ENCODE peak calls at places on chromosomes 11 and 22, in four cellular contexts. W is stimulated activated naive CD4-positive, alpha-beta T cell; A is fibroblast of mammary gland; K is HCT116. O is an unnamed sample.

GRCh38 chr22:50548046-50548912 is 2.6 kb downstream of the KLHDC7B start:
- DNase-seq in W (peak; percentile 71), A (no peak), K (no peak), O (no peak)

GRCh38 chr11:43367382-43368178 is 8.9 kb downstream of the TTC17 start:
- DNase-seq in W (no peak), A (no peak), K (no peak), O (no peak)

GRCh38 chr11:96307748-96308133 is 35.3 kb downstream of the MAML2 start:
- DNase-seq in W (no peak), A (peak; percentile 95), K (peak; percentile 84), O (peak; percentile 75)

GRCh38 chr11:110295086-110295485 is 1.3 kb downstream of the RDX start:
- DNase-seq in W (no peak), A (no peak), K (no peak), O (no peak)

GRCh38 chr11:115912484-115912945 is 408.3 kb upstream of the CADM1 start:
- DNase-seq in W (no peak), A (no peak), K (no peak), O (no peak)

GRCh38 chr11:23278121-23278520 is 417.8 kb upstream of the CCDC179 start:
- DNase-seq in W (no peak), A (peak; percentile 81), K (no peak), O (no peak)

GRCh38 chr11:120626791-120627190 is 115.2 kb downstream of the GRIK4 start:
- DNase-seq in W (no peak), A (no peak), K (no peak), O (no peak)

GRCh38 chr11:62392506-62392905 is 26.3 kb upstream of the SCGB1A1 start:
- DNase-seq in W (no peak), A (no peak), K (no peak), O (no peak)

GRCh38 chr11:109423114-109423859 is 1.3 kb downstream of the C11orf87 start:
- DNase-seq in W (no peak), A (no peak), K (no peak), O (no peak)

GRCh38 chr11:73971175-73971719 is 11.4 kb downstream of the UCP2 start:
- DNase-seq in W (no peak), A (no peak), K (no peak), O (no peak)

GRCh38 chr11:61056566-61056965 is 45.7 kb upstream of the CD5 start:
- DNase-seq in W (no peak), A (no peak), K (no peak), O (no peak)

GRCh38 chr11:94958118-94958517 is 15.2 kb downstream of the CWC15 start:
- DNase-seq in W (no peak), A (peak; percentile 76), K (no peak), O (no peak)

GRCh38 chr22:40621309-40622151 is 15.0 kb downstream of the MRTFA start:
- DNase-seq in W (no peak), A (no peak), K (no peak), O (no peak)

GRCh38 chr11:1103401-1104360 is 29.0 kb downstream of the MUC2 start:
- DNase-seq in W (no peak), A (no peak), K (no peak), O (no peak)

GRCh38 chr22:21641417-21641794 is 696 bp upstream of the SDF2L1 start:
- DNase-seq in W (peak; percentile 21), A (peak; percentile 58), K (no peak), O (no peak)

GRCh38 chr22:38309614-38310517 is 7.4 kb downstream of the CSNK1E start:
- DNase-seq in W (no peak), A (peak; percentile 74), K (no peak), O (no peak)

GRCh38 chr11:47213985-47214564 is 699 bp upstream of the DDB2 start:
- DNase-seq in W (peak; percentile 80), A (peak; percentile 78), K (peak; percentile 81), O (no peak)

GRCh38 chr11:71221851-71222250 is 30.5 kb downstream of the SHANK2 start:
- DNase-seq in W (no peak), A (no peak), K (no peak), O (no peak)

GRCh38 chr11:130358398-130358797 is 43.7 kb upstream of the ZBTB44 start:
- DNase-seq in W (no peak), A (no peak), K (no peak), O (no peak)

GRCh38 chr11:75582461-75582934 is 20.4 kb downstream of the SERPINH1 start:
- DNase-seq in W (no peak), A (no peak), K (no peak), O (no peak)

GRCh38 chr11:1852885-1853284 is at the start of gene LSP1:
- DNase-seq in W (peak; percentile 86), A (no peak), K (no peak), O (no peak)

GRCh38 chr22:37254206-37254866 is 10.3 kb upstream of the RAC2 start:
- DNase-seq in W (no peak), A (peak; percentile 73), K (no peak), O (no peak)

GRCh38 chr22:20577045-20577444 is 69.6 kb downstream of the MED15 start:
- DNase-seq in W (no peak), A (no peak), K (no peak), O (no peak)

GRCh38 chr11:44456544-44457270 is 108.8 kb upstream of the CD82 start:
- DNase-seq in W (no peak), A (no peak), K (peak; percentile 37), O (no peak)

GRCh38 chr22:37981282-37982011 is 2.9 kb downstream of the SOX10 start:
- DNase-seq in W (no peak), A (no peak), K (no peak), O (no peak)

GRCh38 chr22:24427500-24428164 is at the start of gene ADORA2A:
- DNase-seq in W (peak; percentile 86), A (no peak), K (no peak), O (no peak)

GRCh38 chr22:27032121-27032761 is 374.9 kb downstream of the MIAT start:
- DNase-seq in W (no peak), A (no peak), K (no peak), O (no peak)

GRCh38 chr11:44618561-44619425 is 53.3 kb downstream of the CD82 start:
- DNase-seq in W (no peak), A (no peak), K (no peak), O (no peak)

O was measured in glomerular endothelial cell.